ENCODE peak calls at places on chromosomes 16 and 17, in ten cellular contexts. J is tibial artery, C is thoracic aorta, D is GM10248, Q is stomach, Y is fibroblast of mammary gland, A is dorsolateral prefrontal cortex, M is left lung, H is sigmoid colon, I is AG04449. B is an unnamed sample.

GRCh38 chr16:89442990-89443726 is 47.2 kb downstream of the ANKRD11 start:
- DNase-seq in J (no peak), C (no peak), D (no peak), Q (peak), Y (peak), A (no peak), M (no peak), H (peak), I (peak), B (peak)

GRCh38 chr16:67195676-67196075 is 3.3 kb upstream of the ELMO3 start:
- DNase-seq in J (no peak), C (no peak), D (no peak), Q (no peak), Y (no peak), A (no peak), M (peak), H (no peak), I (no peak), B (no peak)

GRCh38 chr17:20908373-20909273 is 134.2 kb downstream of the USP22 start:
- DNase-seq in J (peak), C (peak), D (peak), Q (peak), Y (peak), A (peak), M (peak), H (peak), I (no peak), B (peak)

GRCh38 chr16:86461037-86461436 is 49.3 kb upstream of the FOXF1 start:
- DNase-seq in J (no peak), C (no peak), D (no peak), Q (no peak), Y (no peak), A (no peak), M (no peak), H (no peak), I (no peak), B (no peak)

GRCh38 chr17:72120878-72121163 is at the start of gene SOX9:
- DNase-seq in J (peak), C (no peak), D (peak), Q (peak), Y (peak), A (peak), M (peak), H (peak), I (peak), B (peak)

GRCh38 chr17:38693700-38694329 is 11.3 kb upstream of the MLLT6 start:
- DNase-seq in J (peak), C (no peak), D (no peak), Q (peak), Y (peak), A (no peak), M (no peak), H (peak), I (no peak), B (peak)

GRCh38 chr17:11330871-11331270 is 89.9 kb downstream of the SHISA6 start:
- DNase-seq in J (no peak), C (no peak), D (no peak), Q (no peak), Y (peak), A (no peak), M (no peak), H (no peak), I (no peak), B (peak)

GRCh38 chr17:6597727-6598126 is 41.4 kb upstream of the PITPNM3 start:
- DNase-seq in J (no peak), C (no peak), D (no peak), Q (no peak), Y (no peak), A (no peak), M (no peak), H (no peak), I (no peak), B (no peak)

GRCh38 chr16:50313596-50314483 is 47.5 kb downstream of the ADCY7 start:
- DNase-seq in J (peak), C (no peak), D (peak), Q (peak), Y (peak), A (peak), M (peak), H (peak), I (no peak), B (no peak)

GRCh38 chr16:89700649-89701424 is 668 bp downstream of the SPATA2L start:
- DNase-seq in J (no peak), C (no peak), D (peak), Q (peak), Y (no peak), A (no peak), M (peak), H (no peak), I (no peak), B (no peak)

GRCh38 chr16:68345351-68345810 is 34.6 kb downstream of the PRMT7 start:
- DNase-seq in J (no peak), C (no peak), D (no peak), Q (no peak), Y (no peak), A (no peak), M (no peak), H (no peak), I (no peak), B (no peak)

GRCh38 chr16:57533618-57534336 is 2.6 kb downstream of the CCDC102A start:
- DNase-seq in J (no peak), C (no peak), D (peak), Q (peak), Y (peak), A (peak), M (peak), H (peak), I (no peak), B (no peak)

GRCh38 chr17:9905078-9905415 is at the start of gene RCVRN:
- DNase-seq in J (no peak), C (no peak), D (no peak), Q (no peak), Y (no peak), A (no peak), M (no peak), H (no peak), I (no peak), B (no peak)

GRCh38 chr17:1108810-1109605 is 70.8 kb downstream of the ABR start:
- DNase-seq in J (no peak), C (no peak), D (peak), Q (peak), Y (peak), A (no peak), M (peak), H (peak), I (no peak), B (peak)

GRCh38 chr17:38608648-38609047 is 2.9 kb upstream of the SRCIN1 start:
- DNase-seq in J (no peak), C (no peak), D (no peak), Q (peak), Y (no peak), A (no peak), M (peak), H (no peak), I (no peak), B (no peak)

GRCh38 chr16:31695667-31696066 is 168.0 kb downstream of the AHSP start:
- DNase-seq in J (no peak), C (no peak), D (peak), Q (no peak), Y (no peak), A (no peak), M (no peak), H (no peak), I (no peak), B (no peak)

GRCh38 chr17:40348562-40349476 is 15.7 kb downstream of the GJD3 start:
- DNase-seq in J (peak), C (no peak), D (no peak), Q (peak), Y (no peak), A (peak), M (peak), H (peak), I (no peak), B (no peak)

GRCh38 chr17:19724501-19725420 is 8.4 kb upstream of the SLC47A2 start:
- DNase-seq in J (peak), C (no peak), D (no peak), Q (peak), Y (peak), A (peak), M (peak), H (peak), I (no peak), B (peak)

GRCh38 chr16:78134944-78135619 is 35.6 kb downstream of the WWOX start:
- DNase-seq in J (no peak), C (no peak), D (no peak), Q (no peak), Y (no peak), A (no peak), M (no peak), H (no peak), I (no peak), B (no peak)

GRCh38 chr17:8791910-8792270 is 7.3 kb downstream of the MFSD6L start:
- DNase-seq in J (no peak), C (no peak), D (no peak), Q (no peak), Y (peak), A (no peak), M (no peak), H (no peak), I (peak), B (peak)

GRCh38 chr16:4358831-4359561 is 7.9 kb upstream of the PAM16 start:
- DNase-seq in J (no peak), C (no peak), D (peak), Q (peak), Y (no peak), A (peak), M (peak), H (peak), I (no peak), B (no peak)

GRCh38 chr17:54172654-54173316 is 350.1 kb downstream of the KIF2B start:
- DNase-seq in J (no peak), C (no peak), D (no peak), Q (no peak), Y (peak), A (peak), M (no peak), H (no peak), I (no peak), B (peak)
- TF ChIP-seq CTCF in J (peak), C (peak), D (peak), Q (no peak), Y (peak), A (peak), M (peak), H (no peak), I (no peak), B (no peak)

DNA sequence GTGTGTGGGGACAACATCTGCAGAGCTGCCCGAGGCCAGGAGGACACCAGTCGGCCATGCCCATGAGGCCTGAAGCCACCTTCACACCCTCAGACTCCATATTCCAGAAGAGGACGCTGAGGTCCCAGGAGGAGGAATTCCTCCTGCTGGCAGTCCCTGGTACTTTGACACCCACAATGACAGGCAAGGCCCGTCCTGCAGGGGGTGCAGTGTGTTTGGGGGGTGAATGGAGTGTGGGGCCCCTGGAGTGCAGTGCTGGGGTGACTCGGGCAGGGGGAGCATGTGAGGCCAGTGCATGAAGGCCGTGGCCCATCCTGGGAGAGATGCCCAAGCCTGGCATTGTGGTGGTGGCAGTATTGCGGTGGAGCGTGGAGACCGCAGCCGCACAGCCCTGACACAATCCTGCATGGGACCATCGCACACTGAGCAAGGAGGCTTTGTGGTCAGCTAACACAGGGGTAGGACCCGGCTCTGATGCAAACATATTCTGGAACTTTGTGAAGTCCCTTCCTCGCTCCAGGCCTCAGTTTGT is 52.2 kb downstream of the ZDHHC7 start:
- DNase-seq in J (no peak), C (no peak), D (no peak), Q (no peak), Y (no peak), A (no peak), M (peak), H (no peak), I (no peak), B (no peak)
- TF ChIP-seq CTCF in J (no peak), C (no peak), D (no peak), Q (no peak), Y (peak), A (no peak), M (no peak), H (no peak), I (peak), B (no peak)

GRCh38 chr17:64234961-64235360 is 28.1 kb downstream of the TEX2 start:
- DNase-seq in J (no peak), C (no peak), D (no peak), Q (no peak), Y (no peak), A (no peak), M (no peak), H (no peak), I (no peak), B (no peak)

GRCh38 chr17:64240741-64241347 is 22.2 kb downstream of the TEX2 start:
- DNase-seq in J (peak), C (no peak), D (no peak), Q (no peak), Y (peak), A (no peak), M (no peak), H (peak), I (no peak), B (peak)

GRCh38 chr17:64232466-64233262 is 30.4 kb downstream of the TEX2 start:
- DNase-seq in J (no peak), C (no peak), D (no peak), Q (no peak), Y (no peak), A (no peak), M (no peak), H (no peak), I (no peak), B (no peak)

GRCh38 chr17:64240261-64240740 is 22.8 kb downstream of the TEX2 start:
- DNase-seq in J (no peak), C (no peak), D (no peak), Q (no peak), Y (no peak), A (no peak), M (no peak), H (no peak), I (no peak), B (no peak)

GRCh38 chr17:64236827-64237403 is 26.1 kb downstream of the TEX2 start:
- DNase-seq in J (no peak), C (no peak), D (no peak), Q (no peak), Y (no peak), A (no peak), M (no peak), H (no peak), I (no peak), B (no peak)
- TF ChIP-seq CTCF in J (no peak), C (no peak), D (no peak), Q (peak), Y (peak), A (no peak), M (no peak), H (no peak), I (peak), B (no peak)

GRCh38 chr17:82638183-82638773 is 10.0 kb downstream of the WDR45B start:
- DNase-seq in J (no peak), C (no peak), D (no peak), Q (no peak), Y (no peak), A (no peak), M (no peak), H (no peak), I (no peak), B (no peak)
- TF ChIP-seq CTCF in J (no peak), C (no peak), D (no peak), Q (no peak), Y (no peak), A (no peak), M (no peak), H (no peak), I (no peak), B (no peak)

DNA sequence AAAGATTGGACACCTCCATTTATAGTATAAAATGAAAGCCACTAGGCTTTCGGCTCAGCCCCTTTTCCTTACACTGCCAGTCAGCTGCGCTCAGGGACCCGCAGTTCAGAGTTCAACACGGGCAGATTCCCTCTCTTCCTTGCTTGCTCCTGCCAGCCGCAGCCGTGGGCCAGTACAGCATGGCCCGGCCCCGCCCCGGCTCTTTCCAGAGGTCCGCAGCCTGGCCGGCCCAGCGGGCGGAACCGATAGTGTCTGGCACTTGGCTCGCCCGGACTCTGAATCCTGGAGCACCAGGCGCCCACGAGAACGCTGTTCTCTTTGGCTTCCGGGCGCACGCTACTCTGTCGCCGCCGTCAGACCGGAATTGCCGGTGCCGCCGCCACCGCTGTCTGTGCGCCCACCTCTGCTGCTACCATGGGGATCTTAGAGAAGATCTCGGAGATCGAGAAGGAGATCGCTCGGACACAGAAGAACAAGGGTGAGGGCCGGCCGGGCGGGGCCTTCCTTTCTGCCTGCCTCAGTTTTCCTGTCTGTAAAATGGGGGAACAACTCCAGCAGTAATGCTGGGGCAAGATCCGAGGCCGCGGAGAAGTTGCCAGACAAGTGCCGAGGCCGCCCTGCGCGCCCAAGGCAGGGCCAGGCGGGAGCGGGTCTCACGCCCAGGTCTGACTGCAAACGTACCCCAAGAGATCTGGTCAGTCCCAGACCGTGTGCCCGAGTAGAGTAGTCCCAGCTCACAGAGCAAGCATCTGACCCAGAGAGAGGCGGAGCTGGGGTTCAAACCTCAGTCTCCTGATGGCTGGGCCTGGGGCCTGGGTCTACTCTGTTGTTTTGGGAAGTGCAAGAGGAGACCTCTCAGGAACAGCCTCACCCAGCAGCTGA is at the start of gene DRG2:
- DNase-seq in J (peak), C (peak), D (peak), Q (peak), Y (peak), A (peak), M (peak), H (peak), I (peak), B (peak)
- TF ChIP-seq CTCF in J (no peak), C (no peak), D (no peak), Q (no peak), Y (peak), A (peak), M (no peak), H (no peak), I (peak), B (no peak)

GRCh38 chr17:29181226-29181625 is 1.0 kb upstream of the MYO18A start:
- DNase-seq in J (no peak), C (no peak), D (no peak), Q (no peak), Y (no peak), A (no peak), M (no peak), H (no peak), I (no peak), B (no peak)

GRCh38 chr17:29178750-29179231 is 1.4 kb downstream of the MYO18A start:
- DNase-seq in J (no peak), C (no peak), D (no peak), Q (peak), Y (no peak), A (no peak), M (no peak), H (no peak), I (no peak), B (no peak)

GRCh38 chr17:29179232-29180036 is 764 bp downstream of the MYO18A start:
- DNase-seq in J (no peak), C (no peak), D (no peak), Q (peak), Y (no peak), A (no peak), M (peak), H (no peak), I (no peak), B (peak)

GRCh38 chr17:29180788-29181160 is 576 bp upstream of the MYO18A start:
- DNase-seq in J (no peak), C (no peak), D (no peak), Q (no peak), Y (no peak), A (no peak), M (no peak), H (no peak), I (no peak), B (no peak)

GRCh38 chr17:29180051-29180787 is at the start of gene MYO18A:
- DNase-seq in J (peak), C (no peak), D (peak), Q (peak), Y (peak), A (peak), M (peak), H (peak), I (no peak), B (peak)
- TF ChIP-seq CTCF in J (peak), C (peak), D (peak), Q (peak), Y (no peak), A (peak), M (peak), H (peak), I (peak), B (peak)

DNA sequence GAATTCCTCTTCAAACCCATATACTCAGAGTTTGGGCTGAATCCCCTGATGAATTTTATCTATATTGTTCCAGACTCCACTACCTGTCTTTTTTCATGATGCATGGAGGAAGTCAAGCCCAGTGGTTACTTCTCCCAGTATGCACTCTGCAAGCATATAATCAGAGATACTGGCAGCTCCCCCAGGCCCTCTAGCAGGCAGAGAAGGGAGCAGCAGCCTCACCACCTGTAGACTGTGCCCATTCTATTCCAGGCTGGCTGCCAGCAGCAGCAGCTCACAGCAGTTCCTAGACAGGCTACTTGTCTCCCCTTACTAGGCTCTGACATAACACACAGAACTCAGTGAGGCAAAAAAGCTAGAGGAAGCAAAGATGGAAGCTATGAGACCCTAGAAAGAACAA is 3.4 kb downstream of the MKS1 start:
- DNase-seq in J (no peak), C (no peak), D (no peak), Q (no peak), Y (no peak), A (no peak), M (no peak), H (no peak), I (no peak), B (no peak)
- TF ChIP-seq CTCF in J (no peak), C (no peak), D (no peak), Q (no peak), Y (no peak), A (no peak), M (no peak), H (no peak), I (no peak), B (no peak)

DNA sequence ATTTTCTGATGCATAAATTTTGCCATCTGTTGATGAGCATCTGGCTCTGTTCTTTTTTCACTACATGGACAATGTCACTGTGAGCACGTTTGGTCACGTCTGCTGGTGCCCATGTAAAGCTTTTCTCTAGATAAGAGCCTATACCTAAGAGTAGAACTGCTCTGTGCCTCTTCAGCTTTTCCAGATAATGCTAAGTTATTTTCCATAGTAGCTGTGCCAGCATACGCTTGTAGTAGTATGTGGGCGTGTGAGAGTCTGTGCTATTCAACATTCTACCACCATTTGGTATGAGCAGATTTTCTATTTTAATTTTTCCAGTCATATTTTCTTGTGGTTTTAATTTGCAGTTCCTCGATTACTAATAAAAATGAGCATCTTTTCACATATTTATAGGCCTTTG is 33.2 kb downstream of the VPS35L start:
- DNase-seq in J (no peak), C (no peak), D (no peak), Q (no peak), Y (peak), A (no peak), M (no peak), H (no peak), I (no peak), B (no peak)
- TF ChIP-seq CTCF in J (no peak), C (no peak), D (no peak), Q (no peak), Y (no peak), A (no peak), M (no peak), H (no peak), I (no peak), B (no peak)

GRCh38 chr17:78315355-78316114 is 44.3 kb downstream of the SOCS3 start:
- DNase-seq in J (peak), C (peak), D (peak), Q (peak), Y (peak), A (no peak), M (peak), H (peak), I (no peak), B (peak)
- TF ChIP-seq CTCF in J (no peak), C (no peak), D (no peak), Q (no peak), Y (peak), A (no peak), M (no peak), H (no peak), I (peak), B (no peak)

B was measured in foreskin fibroblast.